ENCODE peak calls at places on chromosomes 6 and 20, in four cellular contexts. Z is naive thymus-derived CD8-positive, alpha-beta T cell; W is stimulated activated naive CD4-positive, alpha-beta T cell; X is fibroblast of lung. L is an unnamed sample.

GRCh38 chr6:14001329-14002012 is 76.7 kb downstream of the RNF182 start:
- DNase-seq in Z (no peak), W (no peak), X (peak), L (no peak)

GRCh38 chr20:58749098-58749766 is 56.6 kb downstream of the NPEPL1 start:
- DNase-seq in Z (no peak), W (no peak), X (no peak), L (no peak)

GRCh38 chr20:8218861-8219260 is 86.8 kb downstream of the PLCB1 start:
- DNase-seq in Z (no peak), W (no peak), X (peak), L (no peak)

GRCh38 chr6:152685819-152686218 is 11.9 kb upstream of the MYCT1 start:
- DNase-seq in Z (no peak), W (no peak), X (no peak), L (no peak)

GRCh38 chr6:142416179-142416578 is 114.4 kb downstream of the ADGRG6 start:
- DNase-seq in Z (no peak), W (no peak), X (peak), L (no peak)

GRCh38 chr6:134614606-134615485 is 296.9 kb upstream of the SGK1 start:
- DNase-seq in Z (no peak), W (no peak), X (peak), L (no peak)

GRCh38 chr20:828987-829386 is 4.5 kb upstream of the FAM110A start:
- DNase-seq in Z (no peak), W (no peak), X (no peak), L (peak)

GRCh38 chr20:17811605-17811965 is 111.8 kb downstream of the BANF2 start:
- DNase-seq in Z (no peak), W (no peak), X (no peak), L (no peak)

GRCh38 chr20:51541189-51542032 is 1.1 kb downstream of the NFATC2 start:
- DNase-seq in Z (peak), W (peak), X (peak), L (peak)

GRCh38 chr6:155200012-155200411 is 63.8 kb upstream of the CLDN20 start:
- DNase-seq in Z (no peak), W (no peak), X (no peak), L (no peak)

GRCh38 chr6:93017213-93017612 is 402.1 kb downstream of the EPHA7 start:
- DNase-seq in Z (no peak), W (no peak), X (peak), L (no peak)

GRCh38 chr6:14441371-14441781 is 323.8 kb downstream of the CD83 start:
- DNase-seq in Z (no peak), W (no peak), X (peak), L (no peak)

GRCh38 chr6:52420668-52421358 is 671 bp downstream of the EFHC1 start:
- DNase-seq in Z (no peak), W (no peak), X (peak), L (no peak)

GRCh38 chr6:43770417-43771209 is 602 bp downstream of the VEGFA start:
- DNase-seq in Z (peak), W (peak), X (peak), L (no peak)

GRCh38 chr20:47681977-47682812 is 103.1 kb downstream of the SULF2 start:
- DNase-seq in Z (no peak), W (no peak), X (peak), L (no peak)

GRCh38 chr20:4013041-4013440 is 2.3 kb downstream of the RNF24 start:
- DNase-seq in Z (no peak), W (no peak), X (no peak), L (no peak)

GRCh38 chr20:3000852-3001523 is 42.4 kb upstream of the GNRH2 start:
- DNase-seq in Z (peak), W (peak), X (peak), L (peak)

GRCh38 chr20:16100111-16100510 is 473.1 kb downstream of the KIF16B start:
- DNase-seq in Z (no peak), W (no peak), X (no peak), L (no peak)

GRCh38 chr6:119035459-119035858 is 43.0 kb downstream of the FAM184A start:
- DNase-seq in Z (no peak), W (no peak), X (no peak), L (no peak)

GRCh38 chr6:115665310-115665709 is 395.4 kb downstream of the FRK start:
- DNase-seq in Z (no peak), W (no peak), X (no peak), L (no peak)

GRCh38 chr6:23174781-23175361 is 605.5 kb downstream of the HDGFL1 start:
- DNase-seq in Z (no peak), W (no peak), X (peak), L (no peak)

GRCh38 chr20:11906626-11907480 is 10.8 kb upstream of the BTBD3 start:
- DNase-seq in Z (no peak), W (no peak), X (no peak), L (no peak)

GRCh38 chr6:32123681-32124080 is 4.4 kb downstream of the ATF6B start:
- DNase-seq in Z (no peak), W (no peak), X (no peak), L (no peak)

GRCh38 chr6:117992856-117993255 is 85.8 kb downstream of the SLC35F1 start:
- DNase-seq in Z (no peak), W (no peak), X (no peak), L (no peak)

GRCh38 chr6:44932651-44933091 is 395.5 kb upstream of the RUNX2 start:
- DNase-seq in Z (peak), W (peak), X (no peak), L (no peak)

L was measured in CD4-positive, CD25-positive, alpha-beta regulatory T cell.